ENCODE peak calls at places on chromosomes 1 and 21, in five cellular contexts. J is endothelial cell, I is islet precursor cell, O is left ventricle myocardium inferior, U is posterior cingulate gyrus. P is an unnamed sample.

GRCh38 chr1:179121159-179121938 is 39.5 kb downstream of the TOR3A start:
- DNase-seq in O (no peak), U (no peak), J (no peak), I (no peak), P (no peak)

GRCh38 chr1:234845097-234845660 is 235.2 kb upstream of the IRF2BP2 start:
- DNase-seq in I (peak; percentile 18), J (no peak), U (no peak), O (no peak), P (no peak)

GRCh38 chr1:22155517-22155916 is 12.6 kb upstream of the WNT4 start:
- DNase-seq in O (no peak), U (no peak), J (no peak), I (no peak), P (no peak)

GRCh38 chr1:65952692-65953091 is 160.0 kb downstream of the PDE4B start:
- DNase-seq in J (no peak), U (no peak), O (no peak), I (no peak), P (no peak)

GRCh38 chr1:200771625-200772555 is 33.2 kb downstream of the CAMSAP2 start:
- DNase-seq in I (peak; percentile 63), J (no peak), O (no peak), U (no peak), P (no peak)

GRCh38 chr1:112629256-112629655 is 9.6 kb downstream of the CAPZA1 start:
- DNase-seq in U (no peak), J (no peak), O (no peak), I (no peak), P (no peak)

GRCh38 chr1:224696891-224697765 is 81.0 kb downstream of the CNIH3 start:
- DNase-seq in O (no peak), I (no peak), U (no peak), J (no peak), P (no peak)

GRCh38 chr1:84847253-84848247 is 45.5 kb downstream of the LPAR3 start:
- DNase-seq in O (peak; percentile 50), I (no peak), U (peak; percentile 90), J (no peak), P (no peak)

GRCh38 chr1:216700779-216701178 is 22.4 kb downstream of the ESRRG start:
- DNase-seq in I (no peak), O (no peak), J (no peak), U (no peak), P (no peak)

GRCh38 chr1:243490748-243491686 is 235.2 kb downstream of the SDCCAG8 start:
- DNase-seq in I (no peak), O (no peak), J (no peak), U (no peak), P (peak; percentile 64)

GRCh38 chr1:179230251-179230650 is 774 bp upstream of the ABL2 start:
- DNase-seq in U (no peak), J (no peak), O (no peak), I (no peak), P (no peak)

GRCh38 chr1:41414716-41415306 is 53.6 kb downstream of the FOXO6 start:
- DNase-seq in U (peak; percentile 59), I (peak; percentile 89), O (no peak), J (no peak), P (no peak)

GRCh38 chr1:116279715-116280114 is 93.3 kb upstream of the ATP1A1 start:
- DNase-seq in O (no peak), U (no peak), J (no peak), I (no peak), P (no peak)

GRCh38 chr1:86741947-86742572 is 37.7 kb downstream of the SH3GLB1 start:
- DNase-seq in O (no peak), U (no peak), J (no peak), I (no peak), P (no peak)

GRCh38 chr1:211650922-211651303 is 24.5 kb downstream of the NEK2 start:
- DNase-seq in J (no peak), O (no peak), I (no peak), U (no peak), P (no peak)

GRCh38 chr1:156177918-156178654 is 15.8 kb upstream of the SLC25A44 start:
- DNase-seq in U (no peak), J (no peak), O (no peak), I (no peak), P (no peak)

GRCh38 chr1:25217598-25218232 is 14.6 kb downstream of the SYF2 start:
- DNase-seq in J (no peak), I (no peak), O (no peak), U (peak; percentile 15), P (no peak)

GRCh38 chr21:21730524-21730923 is 732.3 kb downstream of the NCAM2 start:
- DNase-seq in I (no peak), U (no peak), J (no peak), O (no peak), P (no peak)

GRCh38 chr1:51648180-51649109 is 31.6 kb downstream of the OSBPL9 start:
- DNase-seq in O (no peak), J (no peak), I (peak; percentile 95), U (no peak), P (peak; percentile 23)

GRCh38 chr1:216523449-216524190 is 100.4 kb upstream of the USH2A start:
- DNase-seq in O (no peak), J (no peak), U (no peak), I (no peak), P (no peak)